ENCODE peak calls at places on chromosome 1, in six cellular contexts. L is stimulated activated CD8-positive, alpha-beta memory T cell treated with anti-CD3 and anti-CD28 coated beads, Interleukin-7, amount 100 ng/mL, for 1 hour; Y is sigmoid colon; E is kidney epithelial cell; P is B cell; A is hypothalamus. X is an unnamed sample.
A peak's percentile ranks its signal among the peaks of the same experiment; 100 is the strongest.

GRCh38 chr1:160373696-160374095 is 6.8 kb downstream of the NHLH1 start:
- DNase-seq in E (no peak), A (no peak), Y (no peak), L (no peak), P (no peak), X (no peak)

GRCh38 chr1:56389813-56390539 is 189.4 kb downstream of the PLPP3 start:
- DNase-seq in Y (no peak), E (no peak), A (no peak), L (no peak), P (no peak), X (no peak)

GRCh38 chr1:208601569-208601968 is 357.4 kb upstream of the PLXNA2 start:
- DNase-seq in Y (no peak), E (no peak), L (no peak), A (no peak), P (no peak), X (no peak)

GRCh38 chr1:26278835-26279597 is 870 bp upstream of the SH3BGRL3 start:
- DNase-seq in A (peak; percentile 21), P (no peak), L (no peak), Y (no peak), E (no peak), X (no peak)

GRCh38 chr1:154329551-154330131 is 4.3 kb downstream of the ATP8B2 start:
- DNase-seq in L (no peak), P (no peak), Y (no peak), E (no peak), A (peak; percentile 52), X (no peak)

GRCh38 chr1:76862447-76862846 is 4.8 kb upstream of the ST6GALNAC5 start:
- DNase-seq in A (no peak), L (no peak), E (peak; percentile 62), P (no peak), Y (no peak), X (peak; percentile 58)

GRCh38 chr1:221206076-221206475 is 326.8 kb downstream of the HLX start:
- DNase-seq in E (no peak), L (no peak), Y (no peak), P (no peak), A (no peak), X (no peak)

GRCh38 chr1:39940980-39941871 is 13.7 kb upstream of the MFSD2A start:
- DNase-seq in E (no peak), A (no peak), P (no peak), L (no peak), Y (no peak), X (no peak)

GRCh38 chr1:7678491-7679158 is 92.5 kb upstream of the VAMP3 start:
- DNase-seq in A (no peak), Y (no peak), E (no peak), L (no peak), P (no peak), X (no peak)

GRCh38 chr1:211009944-211010343 is 124.0 kb downstream of the KCNH1 start:
- DNase-seq in Y (no peak), E (no peak), P (no peak), A (no peak), L (no peak), X (no peak)

GRCh38 chr1:99527545-99527944 is 118.4 kb upstream of the PALMD start:
- DNase-seq in E (no peak), L (no peak), A (no peak), P (no peak), Y (no peak), X (no peak)

GRCh38 chr1:109295712-109296415 is 10.9 kb downstream of the MYBPHL start:
- DNase-seq in L (no peak), E (no peak), P (no peak), Y (no peak), A (no peak), X (no peak)

GRCh38 chr1:17370618-17371017 is 1.4 kb upstream of the PADI6 start:
- DNase-seq in Y (no peak), L (no peak), E (no peak), P (no peak), A (no peak), X (no peak)

X was measured in epithelial cell of proximal tubule.